ENCODE peak calls at places on chromosome 16, in six cellular contexts. One of them, this sample, is unnamed.

GRCh38 chr16:14286381-14287230 is 215.5 kb downstream of the MRTFB start:
- DNase-seq in GM12864: peak; percentile 68
- DNase-seq in cardiac muscle cell: no peak
- DNase-seq in GM23338: peak; percentile 77
- DNase-seq in uterus: no peak
- DNase-seq in LoVo: no peak
- DNase-seq in this sample: no peak

GRCh38 chr16:81803332-81803731 is 24.2 kb downstream of the PLCG2 start:
- DNase-seq in LoVo: no peak
- DNase-seq in cardiac muscle cell: no peak
- DNase-seq in GM12864: no peak
- DNase-seq in GM23338: no peak
- DNase-seq in uterus: no peak
- DNase-seq in this sample: no peak

GRCh38 chr16:8634991-8635736 is 13.7 kb downstream of the METTL22 start:
- DNase-seq in LoVo: no peak
- DNase-seq in GM23338: peak; percentile 87
- DNase-seq in GM12864: no peak
- DNase-seq in uterus: no peak
- DNase-seq in cardiac muscle cell: peak; percentile 46
- DNase-seq in this sample: no peak

GRCh38 chr16:11682655-11683096 is 14.4 kb downstream of the SNN start:
- DNase-seq in uterus: no peak
- DNase-seq in GM12864: no peak
- DNase-seq in cardiac muscle cell: peak; percentile 88
- DNase-seq in GM23338: no peak
- DNase-seq in LoVo: no peak
- DNase-seq in this sample: no peak

GRCh38 chr16:83830769-83831450 is 23.1 kb downstream of the HSBP1 start:
- DNase-seq in uterus: no peak
- DNase-seq in LoVo: no peak
- DNase-seq in GM23338: no peak
- DNase-seq in GM12864: no peak
- DNase-seq in cardiac muscle cell: peak; percentile 17
- DNase-seq in this sample: no peak

GRCh38 chr16:50245417-50246298 is 20.7 kb upstream of the ADCY7 start:
- DNase-seq in GM23338: peak; percentile 48
- DNase-seq in GM12864: no peak
- DNase-seq in cardiac muscle cell: peak; percentile 48
- DNase-seq in uterus: no peak
- DNase-seq in LoVo: peak; percentile 88
- DNase-seq in this sample: peak; percentile 79

GRCh38 chr16:11236855-11237254 is 19.1 kb downstream of the SOCS1 start:
- DNase-seq in cardiac muscle cell: peak; percentile 58
- DNase-seq in GM23338: no peak
- DNase-seq in GM12864: no peak
- DNase-seq in uterus: no peak
- DNase-seq in LoVo: no peak
- DNase-seq in this sample: no peak

GRCh38 chr16:29996773-29997250 is 771 bp downstream of the INO80E start:
- DNase-seq in GM12864: no peak
- DNase-seq in GM23338: no peak
- DNase-seq in uterus: no peak
- DNase-seq in LoVo: no peak
- DNase-seq in cardiac muscle cell: peak; percentile 8
- DNase-seq in this sample: no peak

GRCh38 chr16:4375717-4376116 is 4.1 kb downstream of the VASN start:
- DNase-seq in cardiac muscle cell: no peak
- DNase-seq in uterus: peak; percentile 49
- DNase-seq in LoVo: no peak
- DNase-seq in GM23338: no peak
- DNase-seq in GM12864: no peak
- DNase-seq in this sample: no peak

GRCh38 chr16:77450790-77451487 is 16.1 kb upstream of the ADAMTS18 start:
- DNase-seq in cardiac muscle cell: no peak
- DNase-seq in LoVo: no peak
- DNase-seq in uterus: no peak
- DNase-seq in GM23338: no peak
- DNase-seq in GM12864: no peak
- DNase-seq in this sample: no peak

GRCh38 chr16:4386951-4387565 is 15.4 kb downstream of the VASN start:
- DNase-seq in cardiac muscle cell: peak; percentile 62
- DNase-seq in uterus: no peak
- DNase-seq in GM12864: no peak
- DNase-seq in GM23338: no peak
- DNase-seq in LoVo: no peak
- DNase-seq in this sample: no peak

GRCh38 chr16:17476414-17477259 is 5.9 kb upstream of the XYLT1 start:
- DNase-seq in uterus: peak; percentile 26
- DNase-seq in LoVo: peak; percentile 72
- DNase-seq in cardiac muscle cell: peak; percentile 61
- DNase-seq in GM12864: no peak
- DNase-seq in GM23338: peak; percentile 94
- DNase-seq in this sample: peak; percentile 83

GRCh38 chr16:27109666-27110523 is 43.2 kb downstream of the C16orf82 start:
- DNase-seq in cardiac muscle cell: peak; percentile 77
- DNase-seq in LoVo: peak; percentile 73
- DNase-seq in GM23338: peak; percentile 86
- DNase-seq in GM12864: no peak
- DNase-seq in uterus: peak; percentile 68
- DNase-seq in this sample: peak; percentile 44

GRCh38 chr16:88854306-88855111 is 2.2 kb downstream of the GALNS start:
- DNase-seq in GM12864: no peak
- DNase-seq in LoVo: no peak
- DNase-seq in GM23338: no peak
- DNase-seq in uterus: no peak
- DNase-seq in cardiac muscle cell: no peak
- DNase-seq in this sample: no peak

GRCh38 chr16:12178251-12178990 is 201.9 kb downstream of the SNX29 start:
- DNase-seq in cardiac muscle cell: peak; percentile 77
- DNase-seq in GM23338: no peak
- DNase-seq in uterus: peak; percentile 63
- DNase-seq in GM12864: no peak
- DNase-seq in LoVo: no peak
- DNase-seq in this sample: no peak

GRCh38 chr16:22732959-22733358 is 81.0 kb upstream of the HS3ST2 start:
- DNase-seq in GM23338: no peak
- DNase-seq in uterus: no peak
- DNase-seq in LoVo: no peak
- DNase-seq in cardiac muscle cell: no peak
- DNase-seq in GM12864: no peak
- DNase-seq in this sample: no peak